ENCODE peak calls at places on chromosomes 6 and 20, in eight cellular contexts. K is upper lobe of right lung; M is cardiac muscle cell; I is right atrium auricular region; H is neural progenitor cell; D is CD4-positive, alpha-beta memory T cell; Z is fibroblast of lung; U is A549. J is an unnamed sample.

GRCh38 chr6:157603314-157603940 is 219.6 kb upstream of the SNX9 start:
- DNase-seq in H (no peak), I (no peak), D (no peak), M (no peak), Z (no peak), U (no peak), K (no peak), J (no peak)

GRCh38 chr6:90424580-90424979 is 127.9 kb upstream of the BACH2 start:
- DNase-seq in D (no peak), Z (no peak), H (no peak), U (no peak), K (no peak), I (no peak), M (no peak), J (no peak)

GRCh38 chr6:31765910-31766794 is 3.7 kb downstream of the SAPCD1 start:
- DNase-seq in Z (no peak), M (peak; percentile 32), I (no peak), H (peak; percentile 35), U (no peak), K (no peak), D (no peak), J (no peak)

GRCh38 chr20:48725589-48725991 is 102.2 kb downstream of the PREX1 start:
- DNase-seq in Z (peak; percentile 68), K (no peak), U (peak; percentile 71), I (no peak), M (peak; percentile 43), D (no peak), H (no peak), J (no peak)

GRCh38 chr6:41022294-41022693 is 16.7 kb downstream of the UNC5CL start:
- DNase-seq in I (no peak), D (no peak), K (no peak), Z (peak; percentile 14), M (peak; percentile 13), H (no peak), U (no peak), J (no peak)

GRCh38 chr6:163284151-163284550 is 130.4 kb upstream of the QKI start:
- DNase-seq in Z (no peak), I (no peak), M (peak; percentile 60), H (no peak), U (no peak), D (no peak), K (no peak), J (no peak)

GRCh38 chr6:148304976-148305375 is 37.7 kb upstream of the SASH1 start:
- DNase-seq in M (peak; percentile 57), K (no peak), D (no peak), H (peak; percentile 36), U (no peak), Z (peak; percentile 88), I (no peak), J (no peak)

GRCh38 chr6:30556714-30556963 is 350 bp upstream of the GNL1 start:
- DNase-seq in Z (no peak), U (no peak), K (no peak), H (peak; percentile 95), D (peak; percentile 94), M (peak; percentile 91), I (peak; percentile 93), J (no peak)

GRCh38 chr6:13068558-13069210 is 259.7 kb downstream of the TBC1D7 start:
- DNase-seq in M (no peak), U (no peak), D (no peak), K (no peak), Z (no peak), I (no peak), H (no peak), J (no peak)

GRCh38 chr6:37501632-37502466 is 2.2 kb upstream of the CCDC167 start:
- DNase-seq in D (peak; percentile 64), U (no peak), H (no peak), M (no peak), Z (no peak), I (no peak), K (no peak), J (no peak)

GRCh38 chr20:11409526-11409925 is 508.2 kb upstream of the BTBD3 start:
- DNase-seq in Z (no peak), M (no peak), H (no peak), I (no peak), U (no peak), D (no peak), K (no peak), J (no peak)

GRCh38 chr20:64095927-64096326 is 11.4 kb downstream of the NPBWR2 start:
- DNase-seq in H (no peak), M (no peak), I (no peak), D (no peak), K (no peak), Z (no peak), U (no peak), J (no peak)

GRCh38 chr6:39923394-39923793 is 10.9 kb downstream of the MOCS1 start:
- DNase-seq in K (peak; percentile 88), D (no peak), U (no peak), Z (no peak), H (no peak), I (no peak), M (no peak), J (peak; percentile 15)

GRCh38 chr6:4731996-4732395 is 44.2 kb upstream of the CDYL start:
- DNase-seq in Z (no peak), M (no peak), H (no peak), D (no peak), U (no peak), K (no peak), I (no peak), J (no peak)

GRCh38 chr6:4736371-4736873 is 39.8 kb upstream of the CDYL start:
- DNase-seq in K (no peak), U (no peak), Z (no peak), M (no peak), H (no peak), I (no peak), D (no peak), J (no peak)

GRCh38 chr6:4728436-4728769 is 47.8 kb upstream of the CDYL start:
- DNase-seq in I (no peak), Z (no peak), H (no peak), M (no peak), K (no peak), D (no peak), U (no peak), J (no peak)

GRCh38 chr6:4728949-4729348 is 47.3 kb upstream of the CDYL start:
- DNase-seq in K (no peak), I (no peak), H (no peak), M (no peak), U (no peak), D (no peak), Z (no peak), J (no peak)

GRCh38 chr6:4732691-4733315 is 43.4 kb upstream of the CDYL start:
- DNase-seq in U (peak; percentile 82), I (peak; percentile 67), Z (peak; percentile 96), H (peak; percentile 55), K (no peak), M (peak; percentile 87), D (no peak), J (peak; percentile 57)
- H3K4me3 ChIP-seq in U (peak overlapping the region; percentile 4), I (no peak overlapping the region), Z (peak overlapping the region; percentile 28), H (no peak overlapping the region), K (peak overlapping the region; percentile 16), M (no peak overlapping the region), D (no peak overlapping the region), J (peak overlapping the region; percentile 10)

GRCh38 chr6:158630944-158631616 is 13.5 kb downstream of the DYNLT1 start:
- DNase-seq in K (peak; percentile 71), U (no peak), D (no peak), I (peak; percentile 80), H (no peak), M (peak; percentile 81), Z (peak; percentile 65), J (no peak)

GRCh38 chr6:158627940-158628211 is 16.7 kb downstream of the DYNLT1 start:
- DNase-seq in D (no peak), K (peak; percentile 44), H (no peak), M (no peak), I (no peak), U (no peak), Z (no peak), J (no peak)

GRCh38 chr6:158628542-158628941 is 16.0 kb downstream of the DYNLT1 start:
- DNase-seq in M (no peak), Z (no peak), H (no peak), I (no peak), K (peak; percentile 51), U (no peak), D (no peak), J (no peak)

GRCh38 chr6:158627168-158627939 is 17.2 kb downstream of the DYNLT1 start:
- DNase-seq in D (no peak), M (no peak), Z (no peak), I (peak; percentile 58), H (no peak), U (no peak), K (peak; percentile 42), J (no peak)

DNA sequence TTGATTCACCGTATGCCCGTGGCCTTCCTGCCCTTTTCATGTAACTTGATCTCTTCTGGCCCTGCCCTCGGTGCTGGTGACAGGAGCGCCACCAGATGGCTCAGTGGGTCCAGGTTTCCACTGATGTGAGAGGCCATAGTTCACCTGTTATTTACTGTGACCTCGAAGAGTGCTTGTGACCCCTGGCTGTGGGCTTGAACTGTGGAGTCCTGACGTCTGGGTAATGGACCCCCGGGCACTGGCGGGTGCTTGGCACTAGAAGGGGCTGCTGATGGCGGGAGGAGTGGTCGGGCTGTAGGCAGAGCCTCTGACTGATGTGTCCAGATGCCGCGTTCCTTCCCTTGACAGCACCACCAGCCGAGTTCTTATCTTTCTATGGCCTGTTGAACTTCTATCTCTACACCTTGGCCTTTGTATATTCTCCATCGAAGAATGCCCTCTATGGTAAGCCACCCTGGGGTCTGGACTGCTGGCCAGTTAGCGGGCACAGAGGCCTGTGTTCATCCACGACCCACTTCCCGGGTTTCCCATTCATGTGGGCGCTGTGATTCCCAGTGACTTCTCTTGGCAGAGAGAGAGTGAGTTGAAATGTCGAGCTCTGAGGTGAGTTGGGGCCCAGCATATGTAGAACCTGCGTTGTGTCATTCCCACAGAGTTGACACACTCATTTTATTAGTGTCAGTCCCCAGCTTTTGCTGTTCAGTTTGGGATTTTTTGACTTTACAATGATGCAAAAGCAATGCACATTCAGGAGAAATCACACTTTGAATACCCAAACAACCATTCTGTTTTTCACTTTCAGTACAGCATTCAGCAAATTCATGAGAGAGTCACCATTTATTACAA is 14.9 kb downstream of the DYNLT1 start:
- DNase-seq in U (no peak), K (peak; percentile 63), H (peak; percentile 40), M (no peak), Z (no peak), I (peak; percentile 56), D (no peak), J (no peak)
- H3K27ac ChIP-seq in U (no peak overlapping the region), K (no peak overlapping the region), H (no peak overlapping the region), M (peak overlapping the region; percentile 70), Z (no peak overlapping the region), I (peak overlapping the region; percentile 58), D (no peak overlapping the region), J (no peak overlapping the region)

DNA sequence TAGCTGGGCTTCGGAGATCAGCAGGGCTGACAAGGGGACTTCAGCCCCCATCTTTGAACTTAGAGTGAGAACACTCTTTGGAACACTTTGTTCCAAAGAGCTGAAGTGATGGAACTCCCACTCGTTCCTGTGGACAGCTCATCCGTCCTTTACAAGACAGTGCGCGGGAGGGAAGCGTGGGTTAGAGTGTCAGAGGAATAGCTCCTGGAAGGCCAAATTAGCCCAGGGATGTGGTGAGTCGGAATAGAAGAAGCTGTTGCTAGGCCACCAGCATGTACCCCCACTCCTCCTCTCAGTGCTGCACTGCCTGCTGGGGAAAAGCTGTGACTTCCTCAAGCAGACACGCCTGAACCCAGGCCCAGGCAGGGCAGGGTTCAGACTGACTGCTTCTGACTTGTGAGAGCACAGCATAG is 1.7 kb downstream of the SDCBP2 start:
- DNase-seq in U (no peak), Z (peak; percentile 47), K (peak; percentile 88), H (no peak), I (peak; percentile 73), D (no peak), M (peak; percentile 88), J (peak; percentile 64)
- H3K4me3 ChIP-seq in U (no peak overlapping the region), Z (peak overlapping the region; percentile 89), K (no peak overlapping the region), H (no peak overlapping the region), I (no peak overlapping the region), D (no peak overlapping the region), M (no peak overlapping the region), J (no peak overlapping the region)

GRCh38 chr6:158816329-158816728 is 2.8 kb downstream of the EZR start:
- DNase-seq in M (no peak), I (no peak), Z (peak; percentile 36), U (peak; percentile 63), K (no peak), D (no peak), H (peak; percentile 52), J (no peak)
- H3K27ac ChIP-seq in M (peak overlapping the region; percentile 93), I (peak overlapping the region; percentile 95), Z (peak overlapping the region; percentile 34), U (peak overlapping the region; percentile 98), K (peak overlapping the region; percentile 96), D (peak overlapping the region; percentile 86), H (no peak overlapping the region), J (no peak overlapping the region)

J was measured in dorsolateral prefrontal cortex.